ENCODE peak calls at places on chromosome 14, in six cellular contexts. One of them, this sample, is unnamed. For H3K4me1 and H3K36me3, the result is how much of the 10 kb centered on the place peaks cover.

GRCh38 chr14:99531221-99532096 is 50.2 kb downstream of the CCNK start:
- DNase-seq in stomach: no peak
- DNase-seq in IMR-90: peak
- DNase-seq in body of pancreas: no peak
- DNase-seq in heart left ventricle: no peak
- DNase-seq in breast epithelium: no peak
- DNase-seq in this sample: no peak

GRCh38 chr14:27026097-27026496 is 428.3 kb upstream of the NOVA1 start:
- DNase-seq in stomach: no peak
- DNase-seq in IMR-90: no peak
- DNase-seq in body of pancreas: no peak
- DNase-seq in heart left ventricle: no peak
- DNase-seq in breast epithelium: no peak
- DNase-seq in this sample: no peak

GRCh38 chr14:94595912-94596311 is 14.7 kb downstream of the SERPINA5 start:
- DNase-seq in stomach: no peak
- DNase-seq in IMR-90: no peak
- DNase-seq in body of pancreas: no peak
- DNase-seq in heart left ventricle: no peak
- DNase-seq in breast epithelium: no peak
- DNase-seq in this sample: no peak

GRCh38 chr14:101707285-101707842 is 54.1 kb upstream of the PPP2R5C start:
- DNase-seq in stomach: no peak
- DNase-seq in IMR-90: peak
- DNase-seq in body of pancreas: peak
- DNase-seq in heart left ventricle: peak
- DNase-seq in breast epithelium: peak
- DNase-seq in this sample: peak

GRCh38 chr14:76829650-76830421 is 3.6 kb downstream of the LRRC74A start:
- DNase-seq in stomach: peak
- DNase-seq in IMR-90: no peak
- DNase-seq in body of pancreas: peak
- DNase-seq in heart left ventricle: peak
- DNase-seq in breast epithelium: peak
- DNase-seq in this sample: peak

GRCh38 chr14:79016828-79017505 is 846.8 kb downstream of the NRXN3 start:
- DNase-seq in stomach: no peak
- DNase-seq in IMR-90: peak
- DNase-seq in body of pancreas: no peak
- DNase-seq in heart left ventricle: no peak
- DNase-seq in breast epithelium: no peak
- DNase-seq in this sample: no peak

GRCh38 chr14:74507085-74507484 is 13.5 kb downstream of the ISCA2 start:
- DNase-seq in stomach: no peak
- DNase-seq in IMR-90: no peak
- DNase-seq in body of pancreas: no peak
- DNase-seq in heart left ventricle: peak
- DNase-seq in breast epithelium: peak
- DNase-seq in this sample: no peak

GRCh38 chr14:61553730-61554641 is 141.3 kb upstream of the HIF1A start:
- DNase-seq in stomach: no peak
- DNase-seq in IMR-90: peak
- DNase-seq in body of pancreas: peak
- DNase-seq in heart left ventricle: no peak
- DNase-seq in breast epithelium: no peak
- DNase-seq in this sample: no peak

GRCh38 chr14:74917646-74918081 is 5.4 kb downstream of the RPS6KL1 start:
- DNase-seq in stomach: no peak
- DNase-seq in IMR-90: no peak
- DNase-seq in body of pancreas: no peak
- DNase-seq in heart left ventricle: peak
- DNase-seq in breast epithelium: peak
- DNase-seq in this sample: peak

GRCh38 chr14:99484106-99484505 is 2.9 kb downstream of the CCNK start:
- DNase-seq in stomach: no peak
- DNase-seq in IMR-90: no peak
- DNase-seq in body of pancreas: no peak
- DNase-seq in heart left ventricle: no peak
- DNase-seq in breast epithelium: no peak
- DNase-seq in this sample: no peak

GRCh38 chr14:36091096-36091495 is 85.4 kb downstream of the PTCSC3 start:
- DNase-seq in stomach: peak
- DNase-seq in IMR-90: peak
- DNase-seq in body of pancreas: peak
- DNase-seq in heart left ventricle: no peak
- DNase-seq in breast epithelium: no peak
- DNase-seq in this sample: no peak

GRCh38 chr14:72929316-72930080 is 3.2 kb downstream of the DCAF4 start:
- DNase-seq in stomach: no peak
- DNase-seq in IMR-90: no peak
- DNase-seq in body of pancreas: no peak
- DNase-seq in heart left ventricle: no peak
- DNase-seq in breast epithelium: no peak
- DNase-seq in this sample: no peak

GRCh38 chr14:64812412-64812811 is 67.3 kb downstream of the SPTB start:
- DNase-seq in stomach: peak
- DNase-seq in IMR-90: no peak
- DNase-seq in body of pancreas: peak
- DNase-seq in heart left ventricle: no peak
- DNase-seq in breast epithelium: peak
- DNase-seq in this sample: no peak

GRCh38 chr14:74085047-74085637 is 386 bp downstream of the LIN52 start:
- DNase-seq in stomach: no peak
- DNase-seq in IMR-90: peak
- DNase-seq in body of pancreas: no peak
- DNase-seq in heart left ventricle: peak
- DNase-seq in breast epithelium: peak
- DNase-seq in this sample: no peak

GRCh38 chr14:54776361-54777001 is 126.1 kb downstream of the GCH1 start:
- DNase-seq in stomach: no peak
- DNase-seq in IMR-90: peak
- DNase-seq in body of pancreas: no peak
- DNase-seq in heart left ventricle: peak
- DNase-seq in breast epithelium: no peak
- DNase-seq in this sample: peak

GRCh38 chr14:103099081-103099732 is 4.7 kb downstream of the EXOC3L4 start:
- DNase-seq in stomach: peak
- DNase-seq in IMR-90: no peak
- DNase-seq in body of pancreas: no peak
- DNase-seq in heart left ventricle: no peak
- DNase-seq in breast epithelium: no peak
- DNase-seq in this sample: no peak

GRCh38 chr14:37903561-37904191 is 304.0 kb upstream of the SSTR1 start:
- DNase-seq in stomach: no peak
- DNase-seq in IMR-90: peak
- DNase-seq in body of pancreas: no peak
- DNase-seq in heart left ventricle: no peak
- DNase-seq in breast epithelium: no peak
- DNase-seq in this sample: no peak

GRCh38 chr14:74507796-74508195 is 14.2 kb downstream of the ISCA2 start:
- DNase-seq in stomach: no peak
- DNase-seq in IMR-90: no peak
- DNase-seq in body of pancreas: no peak
- DNase-seq in heart left ventricle: no peak
- DNase-seq in breast epithelium: peak
- DNase-seq in this sample: no peak

GRCh38 chr14:58829594-58829993 is 191.8 kb downstream of the DACT1 start:
- DNase-seq in stomach: no peak
- DNase-seq in IMR-90: peak
- DNase-seq in body of pancreas: no peak
- DNase-seq in heart left ventricle: no peak
- DNase-seq in breast epithelium: no peak
- DNase-seq in this sample: no peak

GRCh38 chr14:101963611-101964296 is 619 bp upstream of the DYNC1H1 start:
- DNase-seq in stomach: no peak
- DNase-seq in IMR-90: no peak
- DNase-seq in body of pancreas: no peak
- DNase-seq in heart left ventricle: no peak
- DNase-seq in breast epithelium: no peak
- DNase-seq in this sample: no peak

GRCh38 chr14:72063761-72064282 is 131.6 kb downstream of the RGS6 start:
- DNase-seq in stomach: no peak
- DNase-seq in IMR-90: no peak
- DNase-seq in body of pancreas: no peak
- DNase-seq in heart left ventricle: no peak
- DNase-seq in breast epithelium: no peak
- DNase-seq in this sample: no peak

GRCh38 chr14:55850803-55851202 is 267.4 kb upstream of the PELI2 start:
- DNase-seq in stomach: peak
- DNase-seq in IMR-90: peak
- DNase-seq in body of pancreas: no peak
- DNase-seq in heart left ventricle: no peak
- DNase-seq in breast epithelium: no peak
- DNase-seq in this sample: no peak

GRCh38 chr14:92460916-92461579 is 52.5 kb upstream of the RIN3 start:
- DNase-seq in stomach: peak
- DNase-seq in IMR-90: peak
- DNase-seq in body of pancreas: no peak
- DNase-seq in heart left ventricle: peak
- DNase-seq in breast epithelium: no peak
- DNase-seq in this sample: peak

GRCh38 chr14:59330455-59330854 is 134.7 kb downstream of the GPR135 start:
- DNase-seq in stomach: no peak
- DNase-seq in IMR-90: peak
- DNase-seq in body of pancreas: no peak
- DNase-seq in heart left ventricle: no peak
- DNase-seq in breast epithelium: no peak
- DNase-seq in this sample: no peak

GRCh38 chr14:67510836-67511235 is 22.3 kb upstream of the PLEKHH1 start:
- DNase-seq in stomach: no peak
- DNase-seq in IMR-90: no peak
- DNase-seq in body of pancreas: no peak
- DNase-seq in heart left ventricle: no peak
- DNase-seq in breast epithelium: no peak
- DNase-seq in this sample: peak

GRCh38 chr14:50533806-50534205 is 1.4 kb upstream of the MAP4K5 start:
- DNase-seq in stomach: no peak
- DNase-seq in IMR-90: peak
- DNase-seq in body of pancreas: no peak
- DNase-seq in heart left ventricle: no peak
- DNase-seq in breast epithelium: no peak
- DNase-seq in this sample: no peak

GRCh38 chr14:50533314-50533705 is 941 bp upstream of the MAP4K5 start:
- DNase-seq in stomach: no peak
- DNase-seq in IMR-90: no peak
- DNase-seq in body of pancreas: no peak
- DNase-seq in heart left ventricle: no peak
- DNase-seq in breast epithelium: no peak
- DNase-seq in this sample: no peak

GRCh38 chr14:50531595-50532501 is 521 bp downstream of the MAP4K5 start:
- DNase-seq in stomach: peak
- DNase-seq in IMR-90: peak
- DNase-seq in body of pancreas: peak
- DNase-seq in heart left ventricle: peak
- DNase-seq in breast epithelium: peak
- DNase-seq in this sample: peak

GRCh38 chr14:50530794-50531193 is 1.6 kb downstream of the MAP4K5 start:
- DNase-seq in stomach: no peak
- DNase-seq in IMR-90: no peak
- DNase-seq in body of pancreas: no peak
- DNase-seq in heart left ventricle: no peak
- DNase-seq in breast epithelium: no peak
- DNase-seq in this sample: no peak

GRCh38 chr14:50532502-50533313 is at the start of gene MAP4K5:
- DNase-seq in stomach: peak
- DNase-seq in IMR-90: peak
- DNase-seq in body of pancreas: peak
- DNase-seq in heart left ventricle: peak
- DNase-seq in breast epithelium: peak
- DNase-seq in this sample: peak
- TF ChIP-seq POLR2A in stomach: no peak
- TF ChIP-seq POLR2A in IMR-90: peak
- TF ChIP-seq POLR2A in body of pancreas: peak
- TF ChIP-seq POLR2A in heart left ventricle: peak
- TF ChIP-seq POLR2A in breast epithelium: no peak
- TF ChIP-seq POLR2A in this sample: no peak

GRCh38 chr14:89308232-89308959 is 108.6 kb downstream of the FOXN3 start:
- DNase-seq in stomach: no peak
- DNase-seq in IMR-90: peak
- DNase-seq in body of pancreas: no peak
- DNase-seq in heart left ventricle: no peak
- DNase-seq in breast epithelium: no peak
- DNase-seq in this sample: no peak
- H3K4me1 ChIP-seq in stomach: under half
- H3K4me1 ChIP-seq in IMR-90: under half
- H3K4me1 ChIP-seq in body of pancreas: under half
- H3K4me1 ChIP-seq in heart left ventricle: under half
- H3K4me1 ChIP-seq in breast epithelium: under half
- H3K4me1 ChIP-seq in this sample: under half

DNA sequence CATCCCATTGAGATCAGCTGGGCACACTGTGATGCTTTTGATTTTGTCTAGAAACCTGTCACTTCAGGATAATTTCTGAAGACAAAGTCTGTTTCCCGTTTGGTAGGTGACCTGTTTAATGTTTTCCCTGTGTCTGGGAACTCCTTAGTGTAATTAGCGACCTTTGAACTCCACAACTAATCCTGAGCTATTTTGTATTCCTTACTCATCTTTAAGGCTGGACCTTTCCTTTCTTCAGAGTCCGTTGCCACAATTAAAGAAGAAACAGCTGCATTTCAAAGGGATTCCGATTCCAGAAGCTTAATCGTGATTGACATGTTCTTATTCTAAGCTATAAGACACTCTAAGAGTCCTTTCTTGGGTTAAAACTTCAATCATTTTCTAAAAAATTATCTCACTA is 22.0 kb downstream of the AP5M1 start:
- DNase-seq in stomach: no peak
- DNase-seq in IMR-90: no peak
- DNase-seq in body of pancreas: no peak
- DNase-seq in heart left ventricle: no peak
- DNase-seq in breast epithelium: no peak
- DNase-seq in this sample: no peak
- H3K36me3 ChIP-seq in stomach: under half
- H3K36me3 ChIP-seq in IMR-90: under half
- H3K36me3 ChIP-seq in body of pancreas: under half
- H3K36me3 ChIP-seq in heart left ventricle: half or more
- H3K36me3 ChIP-seq in breast epithelium: under half
- H3K36me3 ChIP-seq in this sample: under half

DNA sequence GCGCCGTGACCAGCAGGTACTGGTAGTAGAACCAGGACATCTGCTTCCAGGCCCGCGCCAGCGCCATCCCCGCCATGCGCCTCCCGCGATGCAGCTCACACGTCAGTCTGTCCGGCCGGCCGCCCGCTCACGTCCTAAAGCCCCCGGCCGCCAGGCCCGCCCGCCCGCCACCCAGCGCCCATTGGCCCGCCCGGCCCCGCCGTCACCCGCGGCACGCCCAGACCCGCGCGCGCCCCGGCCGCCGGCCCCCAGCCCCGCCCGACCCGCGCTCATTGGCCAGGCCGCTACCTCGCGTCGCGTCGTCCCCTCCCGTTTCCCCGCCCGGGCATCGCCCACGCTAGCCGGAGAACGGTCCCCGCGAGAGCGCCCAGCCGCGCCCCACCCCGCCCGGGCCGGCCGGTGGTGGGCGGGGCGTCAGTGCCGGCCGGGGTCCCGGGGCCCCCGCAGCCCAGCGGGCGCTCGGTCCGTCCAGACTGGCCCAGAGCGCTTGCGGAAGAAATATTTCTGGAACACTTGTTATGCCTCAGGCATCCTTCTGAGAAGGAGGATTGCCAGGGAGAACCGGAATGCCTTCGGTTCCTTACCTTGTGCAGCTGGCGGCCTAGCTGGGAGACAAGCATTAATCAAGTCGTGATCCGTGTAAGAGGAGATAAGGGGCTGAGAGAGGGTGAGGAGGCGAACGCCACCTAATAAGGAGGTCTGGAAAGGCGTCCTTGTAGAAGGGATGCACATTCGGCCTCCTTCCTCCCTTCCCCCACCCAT is at the start of gene SPTSSA:
- DNase-seq in stomach: peak
- DNase-seq in IMR-90: peak
- DNase-seq in body of pancreas: peak
- DNase-seq in heart left ventricle: peak
- DNase-seq in breast epithelium: peak
- DNase-seq in this sample: peak
- TF ChIP-seq POLR2A in stomach: peak
- TF ChIP-seq POLR2A in IMR-90: peak
- TF ChIP-seq POLR2A in body of pancreas: peak
- TF ChIP-seq POLR2A in heart left ventricle: peak
- TF ChIP-seq POLR2A in breast epithelium: no peak
- TF ChIP-seq POLR2A in this sample: peak